ENCODE peak calls at places on chromosomes 11 and 22, in eight cellular contexts. G is fibroblast of villous mesenchyme, N is NCI-H2171, C is epithelial cell of esophagus, X is GM18507, S is right atrium auricular region, L is cardiac fibroblast, A is heart left ventricle. O is an unnamed sample.

GRCh38 chr11:97398246-97398645 is 1008.4 kb downstream of the JRKL start:
- DNase-seq in X (no peak), G (no peak), C (peak), A (no peak), N (no peak), S (no peak), L (no peak), O (no peak)

GRCh38 chr22:22395230-22395629 is 113.3 kb downstream of the ZNF280B start:
- DNase-seq in L (no peak), A (no peak), N (no peak), S (peak), C (no peak), G (no peak), X (no peak), O (no peak)

GRCh38 chr22:21055564-21055834 is 9.8 kb downstream of the LRRC74B start:
- DNase-seq in N (no peak), A (peak), G (no peak), S (no peak), X (no peak), L (no peak), C (no peak), O (no peak)

GRCh38 chr11:110092577-110093406 is at the start of gene ZC3H12C:
- DNase-seq in N (peak), G (peak), X (peak), C (peak), A (peak), S (peak), L (peak), O (peak)

GRCh38 chr22:37186228-37186996 is 1.6 kb downstream of the C1QTNF6 start:
- DNase-seq in L (peak), C (peak), A (peak), S (no peak), G (peak), N (no peak), X (no peak), O (no peak)

GRCh38 chr11:77596626-77597025 is 6.9 kb downstream of the AQP11 start:
- DNase-seq in L (peak), X (no peak), C (peak), A (no peak), G (peak), N (no peak), S (no peak), O (no peak)

GRCh38 chr11:33931032-33931431 is 39.2 kb upstream of the LMO2 start:
- DNase-seq in C (peak), X (no peak), A (no peak), G (peak), L (no peak), N (no peak), S (no peak), O (no peak)

GRCh38 chr22:41668971-41669911 is 19.4 kb downstream of the SNU13 start:
- DNase-seq in L (peak), S (no peak), A (no peak), G (peak), N (no peak), C (peak), X (no peak), O (no peak)

GRCh38 chr11:90323289-90323688 is 100.4 kb upstream of the CHORDC1 start:
- DNase-seq in X (no peak), A (no peak), N (no peak), C (no peak), L (no peak), S (no peak), G (no peak), O (no peak)

GRCh38 chr11:67273260-67273990 is 7.2 kb downstream of the GRK2 start:
- DNase-seq in X (no peak), A (peak), L (no peak), G (no peak), C (no peak), N (no peak), S (no peak), O (no peak)

GRCh38 chr11:92376146-92376599 is 151.6 kb downstream of the FAT3 start:
- DNase-seq in G (peak), A (no peak), X (no peak), S (no peak), C (no peak), N (no peak), L (peak), O (no peak)

GRCh38 chr11:72738199-72739141 is 13.7 kb downstream of the ARAP1 start:
- DNase-seq in X (no peak), L (peak), S (peak), C (peak), A (peak), N (no peak), G (peak), O (no peak)

GRCh38 chr11:74701351-74701750 is 29.9 kb downstream of the CHRDL2 start:
- DNase-seq in C (no peak), X (no peak), A (no peak), G (no peak), N (no peak), S (no peak), L (peak), O (no peak)

GRCh38 chr22:45757068-45757467 is 85.4 kb downstream of the ATXN10 start:
- DNase-seq in L (no peak), A (no peak), X (no peak), S (no peak), N (no peak), G (peak), C (no peak), O (no peak)

GRCh38 chr22:45007247-45007945 is 2.4 kb downstream of the PHF21B start:
- DNase-seq in L (peak), G (peak), A (no peak), X (no peak), N (no peak), C (peak), S (no peak), O (no peak)

GRCh38 chr11:14373941-14374646 is 15.1 kb upstream of the RRAS2 start:
- DNase-seq in A (peak), N (no peak), C (peak), G (peak), X (no peak), S (peak), L (peak), O (no peak)

GRCh38 chr11:2721163-2721935 is 21.6 kb upstream of the KCNQ1OT1 start:
- DNase-seq in N (no peak), C (no peak), A (no peak), L (no peak), G (no peak), X (no peak), S (no peak), O (no peak)

GRCh38 chr11:32566527-32566926 is 17.1 kb upstream of the EIF3M start:
- DNase-seq in L (no peak), S (no peak), A (no peak), X (no peak), G (no peak), N (no peak), C (no peak), O (no peak)

GRCh38 chr11:94732617-94733292 is 35.4 kb upstream of the AMOTL1 start:
- DNase-seq in S (peak), L (peak), A (peak), N (no peak), X (no peak), C (peak), G (peak), O (no peak)

GRCh38 chr11:10893713-10894112 is 35.9 kb upstream of the ZBED5 start:
- DNase-seq in X (no peak), A (peak), L (peak), N (no peak), C (peak), G (peak), S (no peak), O (no peak)

GRCh38 chr11:121961228-121961860 is 154.7 kb downstream of the BLID start:
- DNase-seq in A (no peak), X (no peak), C (no peak), N (no peak), G (peak), S (no peak), L (no peak), O (no peak)

GRCh38 chr11:36012979-36013378 is 69.1 kb downstream of the LDLRAD3 start:
- DNase-seq in L (peak), C (no peak), A (no peak), X (no peak), G (peak), N (no peak), S (no peak), O (no peak)

GRCh38 chr11:92226331-92227232 is 2.0 kb downstream of the FAT3 start:
- DNase-seq in N (no peak), L (peak), C (no peak), G (peak), X (no peak), S (no peak), A (no peak), O (no peak)

GRCh38 chr11:10728779-10729472 is 22.1 kb upstream of the CTR9 start:
- DNase-seq in S (no peak), A (no peak), N (no peak), C (no peak), L (no peak), X (no peak), G (peak), O (peak)

GRCh38 chr11:112523477-112523876 is 262.8 kb upstream of the PLET1 start:
- DNase-seq in L (no peak), C (no peak), G (no peak), S (peak), A (peak), X (no peak), N (no peak), O (no peak)

GRCh38 chr22:20180245-20180630 is 29.4 kb upstream of the CCDC188 start:
- DNase-seq in C (no peak), A (no peak), S (no peak), N (no peak), X (no peak), G (no peak), L (no peak), O (no peak)

GRCh38 chr22:27107824-27108223 is 450.4 kb downstream of the MIAT start:
- DNase-seq in L (peak), A (peak), S (peak), X (no peak), N (peak), G (peak), C (peak), O (peak)

GRCh38 chr11:73997120-73997772 is 11.6 kb downstream of the UCP3 start:
- DNase-seq in S (no peak), L (no peak), G (no peak), X (no peak), C (no peak), N (no peak), A (no peak), O (no peak)

GRCh38 chr11:65777821-65778361 is 2.9 kb downstream of the AP5B1 start:
- DNase-seq in S (no peak), X (no peak), G (no peak), C (no peak), N (no peak), A (no peak), L (no peak), O (no peak)

GRCh38 chr11:110147965-110148709 is 54.9 kb downstream of the ZC3H12C start:
- DNase-seq in G (peak), N (no peak), S (no peak), L (peak), C (no peak), X (no peak), A (no peak), O (no peak)

GRCh38 chr11:101436511-101437142 is 147.2 kb downstream of the TRPC6 start:
- DNase-seq in C (peak), A (peak), X (peak), N (no peak), L (peak), S (no peak), G (peak), O (no peak)

GRCh38 chr22:37654556-37655251 is 3.8 kb upstream of the PDXP start:
- DNase-seq in S (no peak), X (no peak), A (no peak), L (no peak), C (no peak), G (no peak), N (no peak), O (no peak)

GRCh38 chr11:46299425-46300067 is 22.1 kb downstream of the CREB3L1 start:
- DNase-seq in C (no peak), G (peak), L (peak), X (no peak), A (no peak), N (no peak), S (no peak), O (no peak)

GRCh38 chr11:61172888-61173287 is 11.7 kb upstream of the VPS37C start:
- DNase-seq in X (no peak), A (no peak), C (no peak), G (no peak), N (no peak), L (no peak), S (no peak), O (no peak)

GRCh38 chr22:39773976-39774539 is 119.5 kb downstream of the ENTHD1 start:
- DNase-seq in N (no peak), S (no peak), G (peak), A (no peak), C (peak), L (no peak), X (peak), O (no peak)